ENCODE peak calls at places on chromosomes 1 and 21, in five cellular contexts. E is A549, S is RCC 7860, N is HTR-8/SVneo, C is mucosa of descending colon. Z is an unnamed sample.
A peak's percentile ranks its signal among the peaks of the same experiment; 100 is the strongest.

GRCh38 chr1:22794691-22795090 is 84.1 kb downstream of the EPHB2 start:
- DNase-seq in N (no peak), S (no peak), C (peak; percentile 66), E (no peak), Z (no peak)

GRCh38 chr1:189538271-189538670 is 939.4 kb downstream of the BRINP3 start:
- DNase-seq in N (no peak), C (no peak), E (no peak), S (no peak), Z (no peak)

GRCh38 chr1:220787069-220787614 is 429 bp downstream of the MTARC1 start:
- DNase-seq in E (peak; percentile 16), C (peak; percentile 80), S (no peak), N (no peak), Z (no peak)

GRCh38 chr21:33998809-33999208 is 74.6 kb upstream of the MRPS6 start:
- DNase-seq in N (no peak), E (no peak), C (no peak), S (no peak), Z (no peak)

GRCh38 chr1:159598196-159598595 is 10.6 kb downstream of the APCS start:
- DNase-seq in S (peak; percentile 99), C (no peak), N (peak; percentile 48), E (peak; percentile 88), Z (peak; percentile 75)

GRCh38 chr1:246784621-246785535 is 60.7 kb downstream of the SCCPDH start:
- DNase-seq in E (no peak), C (no peak), S (no peak), N (no peak), Z (no peak)

GRCh38 chr1:61175976-61176375 is 93.6 kb downstream of the NFIA start:
- DNase-seq in S (no peak), C (no peak), E (no peak), N (no peak), Z (no peak)

GRCh38 chr1:172795741-172796140 is 136.8 kb downstream of the FASLG start:
- DNase-seq in N (no peak), C (no peak), S (no peak), E (no peak), Z (no peak)

GRCh38 chr1:220592714-220593113 is 64.8 kb downstream of the MARK1 start:
- DNase-seq in E (no peak), N (no peak), S (no peak), C (no peak), Z (no peak)

GRCh38 chr1:222452031-222452430 is 95.9 kb downstream of the HHIPL2 start:
- DNase-seq in C (no peak), N (no peak), E (no peak), S (no peak), Z (no peak)

GRCh38 chr1:4755301-4756183 is 101.1 kb downstream of the AJAP1 start:
- DNase-seq in E (no peak), N (peak; percentile 68), C (no peak), S (no peak), Z (peak; percentile 9)

GRCh38 chr1:187477103-187477502 is 648.4 kb downstream of the PLA2G4A start:
- DNase-seq in E (peak; percentile 7), S (no peak), N (no peak), C (no peak), Z (no peak)

GRCh38 chr1:78370779-78371482 is 119.8 kb upstream of the PTGFR start:
- DNase-seq in N (no peak), S (peak; percentile 68), E (no peak), C (no peak), Z (no peak)

GRCh38 chr1:70509996-70510876 is 99.2 kb downstream of the CTH start:
- DNase-seq in S (peak; percentile 82), N (peak; percentile 63), C (no peak), E (peak; percentile 66), Z (peak; percentile 71)

GRCh38 chr1:76292418-76293184 is 218.1 kb downstream of the ST6GALNAC3 start:
- DNase-seq in N (no peak), E (no peak), S (peak; percentile 88), C (no peak), Z (peak; percentile 67)

GRCh38 chr1:235079443-235079967 is 49.1 kb downstream of the TOMM20 start:
- DNase-seq in S (peak; percentile 70), C (peak; percentile 93), E (peak; percentile 72), N (no peak), Z (no peak)

GRCh38 chr1:150549496-150550221 is 451 bp downstream of the ADAMTSL4 start:
- DNase-seq in E (no peak), S (no peak), C (no peak), N (no peak), Z (no peak)

GRCh38 chr1:7973086-7973485 is 11.6 kb downstream of the PARK7 start:
- DNase-seq in C (no peak), E (no peak), S (no peak), N (no peak), Z (no peak)

GRCh38 chr1:19251305-19252196 is at the start of the genes EMC1 and MRTO4:
- DNase-seq in N (peak; percentile 80), C (peak; percentile 89), E (peak; percentile 76), S (peak; percentile 72), Z (peak; percentile 44)

GRCh38 chr1:212782422-212783154 is 9.0 kb downstream of the NSL1 start:
- DNase-seq in E (peak; percentile 48), S (peak; percentile 41), N (peak; percentile 25), C (no peak), Z (peak; percentile 2)

GRCh38 chr1:228021526-228022030 is 14.8 kb downstream of the WNT3A start:
- DNase-seq in S (no peak), E (no peak), N (no peak), C (peak; percentile 25), Z (no peak)

GRCh38 chr1:43083375-43083774 is 88.7 kb downstream of the EBNA1BP2 start:
- DNase-seq in C (no peak), N (no peak), S (no peak), E (no peak), Z (no peak)

GRCh38 chr1:12052008-12052573 is 11.0 kb upstream of the TNFRSF8 start:
- DNase-seq in S (peak; percentile 75), N (peak; percentile 89), C (no peak), E (peak; percentile 38), Z (peak; percentile 25)

GRCh38 chr1:152886758-152887409 is 8.8 kb downstream of the SMCP start:
- DNase-seq in C (no peak), E (no peak), S (no peak), N (no peak), Z (peak; percentile 75)